ENCODE peak calls at places on chromosomes 4 and X, in seven cellular contexts. V is upper lobe of right lung, X is fibroblast of lung, L is esophagus muscularis mucosa, C is IMR-90, H is SJCRH30, F is small intestine. B is an unnamed sample. For H3K4me1, the result is how much of the 10 kb centered on the place peaks cover.

GRCh38 chrX:103356023-103356798 is at the start of gene TCEAL9:
- DNase-seq in V (peak), X (peak), L (peak), C (peak), H (peak), F (peak), B (no peak)

GRCh38 chr4:36230523-36230922 is 13.8 kb downstream of the ARAP2 start:
- DNase-seq in V (no peak), X (no peak), L (no peak), C (no peak), H (no peak), F (peak), B (no peak)

GRCh38 chr4:687975-688694 is 816 bp downstream of the SLC49A3 start:
- DNase-seq in V (peak), X (no peak), L (no peak), C (no peak), H (no peak), F (no peak), B (no peak)

GRCh38 chr4:27318740-27319139 is 458.1 kb downstream of the STIM2 start:
- DNase-seq in V (no peak), X (peak), L (no peak), C (peak), H (peak), F (peak), B (no peak)

GRCh38 chr4:8032381-8032780 is 92.7 kb upstream of the AFAP1 start:
- DNase-seq in V (peak), X (no peak), L (no peak), C (no peak), H (no peak), F (no peak), B (no peak)

GRCh38 chr4:56803473-56803872 is 18.0 kb downstream of the SPINK2 start:
- DNase-seq in V (no peak), X (no peak), L (no peak), C (no peak), H (no peak), F (peak), B (no peak)

GRCh38 chr4:69759189-69759604 is 1.2 kb downstream of the SULT1B1 start:
- DNase-seq in V (no peak), X (no peak), L (no peak), C (no peak), H (no peak), F (peak), B (no peak)

GRCh38 chr4:110508827-110509446 is 33.0 kb downstream of the ENPEP start:
- DNase-seq in V (no peak), X (peak), L (no peak), C (peak), H (no peak), F (peak), B (no peak)

GRCh38 chr4:76106442-76106841 is 31.9 kb downstream of the ART3 start:
- DNase-seq in V (no peak), X (no peak), L (no peak), C (no peak), H (no peak), F (no peak), B (no peak)

GRCh38 chr4:88107406-88108107 is 50.9 kb downstream of the ABCG2 start:
- DNase-seq in V (no peak), X (peak), L (no peak), C (peak), H (no peak), F (peak), B (no peak)

GRCh38 chr4:211033-211511 is 86.8 kb downstream of the ZNF718 start:
- DNase-seq in V (no peak), X (no peak), L (no peak), C (no peak), H (no peak), F (no peak), B (no peak)

GRCh38 chrX:119688856-119689455 is 4.0 kb downstream of the SEPTIN6 start:
- DNase-seq in V (no peak), X (no peak), L (no peak), C (no peak), H (no peak), F (no peak), B (no peak)

GRCh38 chr4:123452585-123452984 is 56.0 kb downstream of the SPRY1 start:
- DNase-seq in V (no peak), X (peak), L (no peak), C (peak), H (peak), F (no peak), B (no peak)

GRCh38 chrX:26915064-26915463 is 548.1 kb downstream of the PPP4R3C start:
- DNase-seq in V (no peak), X (no peak), L (no peak), C (no peak), H (no peak), F (no peak), B (no peak)

GRCh38 chrX:46572295-46572936 is 1.1 kb upstream of the CHST7 start:
- DNase-seq in V (no peak), X (no peak), L (no peak), C (no peak), H (no peak), F (no peak), B (no peak)

GRCh38 chr4:25552580-25553271 is 102.9 kb upstream of the SLC34A2 start:
- DNase-seq in V (peak), X (no peak), L (no peak), C (no peak), H (no peak), F (peak), B (no peak)

GRCh38 chr4:80197132-80197573 is at the start of gene PRDM8:
- DNase-seq in V (no peak), X (no peak), L (no peak), C (peak), H (peak), F (no peak), B (no peak)

GRCh38 chr4:113637363-113637762 is 124.2 kb downstream of the CAMK2D start:
- DNase-seq in V (no peak), X (peak), L (no peak), C (peak), H (no peak), F (no peak), B (no peak)

GRCh38 chrX:13923845-13924244 is 105.8 kb downstream of the GEMIN8 start:
- DNase-seq in V (no peak), X (no peak), L (no peak), C (no peak), H (peak), F (no peak), B (no peak)

GRCh38 chr4:113476800-113477199 is 284.7 kb downstream of the CAMK2D start:
- DNase-seq in V (no peak), X (peak), L (no peak), C (peak), H (no peak), F (no peak), B (no peak)

GRCh38 chr4:175542787-175543186 is 269.3 kb downstream of the GPM6A start:
- DNase-seq in V (no peak), X (peak), L (no peak), C (no peak), H (no peak), F (no peak), B (no peak)

GRCh38 chrX:10769165-10769564 is 148.8 kb upstream of the MID1 start:
- DNase-seq in V (no peak), X (peak), L (no peak), C (peak), H (peak), F (no peak), B (no peak)

GRCh38 chrX:72461766-72462165 is 110.9 kb downstream of the HDAC8 start:
- DNase-seq in V (no peak), X (no peak), L (no peak), C (no peak), H (no peak), F (no peak), B (no peak)

GRCh38 chrX:261858-262390 is 19.3 kb upstream of the PLCXD1 start:
- DNase-seq in V (no peak), X (no peak), L (no peak), C (no peak), H (no peak), F (no peak), B (no peak)

GRCh38 chr4:56468097-56468422 is 643 bp downstream of the SRP72 start:
- DNase-seq in V (no peak), X (peak), L (no peak), C (peak), H (peak), F (peak), B (no peak)

GRCh38 chr4:124173892-124174291 is 538.6 kb downstream of the ANKRD50 start:
- DNase-seq in V (no peak), X (no peak), L (no peak), C (no peak), H (no peak), F (no peak), B (no peak)

DNA sequence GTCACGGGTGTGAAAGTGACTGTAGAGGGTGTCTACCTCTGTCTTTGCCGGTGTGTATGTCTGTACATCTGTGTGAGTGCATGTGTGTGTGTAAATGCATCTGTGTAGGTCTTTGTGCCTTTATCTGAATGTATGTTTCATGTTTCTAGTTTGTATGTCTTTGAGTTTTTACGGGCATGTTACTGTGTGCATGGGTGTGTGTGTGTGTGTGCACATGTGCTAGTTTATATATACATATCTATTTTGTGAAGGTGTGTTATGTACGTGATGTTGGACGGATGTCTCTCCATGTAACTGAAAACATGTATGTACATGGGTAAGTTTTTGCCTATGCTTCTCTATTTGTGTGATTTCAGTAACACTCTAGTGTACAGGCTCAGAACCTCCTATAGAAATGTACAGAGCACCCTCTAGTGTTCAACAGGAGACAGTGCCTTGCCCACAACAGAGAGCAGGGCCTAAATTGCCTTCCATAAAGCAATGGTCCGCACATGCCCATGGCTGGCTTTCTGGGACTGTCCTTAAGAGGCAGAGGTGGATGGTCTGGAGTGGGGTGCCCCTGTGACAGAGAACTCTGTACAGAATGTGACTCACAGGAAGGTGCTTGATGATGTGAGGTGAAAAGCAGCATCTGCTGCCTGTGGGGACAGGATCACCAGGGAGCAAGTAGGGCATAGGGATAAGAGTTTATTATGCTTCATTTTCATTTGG is 343.5 kb downstream of the RAPGEF2 start:
- DNase-seq in V (no peak), X (peak), L (no peak), C (peak), H (peak), F (peak), B (no peak)
- H3K4me3 ChIP-seq in V (no peak), X (no peak), L (no peak), C (no peak), H (no peak), F (no peak), B (no peak)

DNA sequence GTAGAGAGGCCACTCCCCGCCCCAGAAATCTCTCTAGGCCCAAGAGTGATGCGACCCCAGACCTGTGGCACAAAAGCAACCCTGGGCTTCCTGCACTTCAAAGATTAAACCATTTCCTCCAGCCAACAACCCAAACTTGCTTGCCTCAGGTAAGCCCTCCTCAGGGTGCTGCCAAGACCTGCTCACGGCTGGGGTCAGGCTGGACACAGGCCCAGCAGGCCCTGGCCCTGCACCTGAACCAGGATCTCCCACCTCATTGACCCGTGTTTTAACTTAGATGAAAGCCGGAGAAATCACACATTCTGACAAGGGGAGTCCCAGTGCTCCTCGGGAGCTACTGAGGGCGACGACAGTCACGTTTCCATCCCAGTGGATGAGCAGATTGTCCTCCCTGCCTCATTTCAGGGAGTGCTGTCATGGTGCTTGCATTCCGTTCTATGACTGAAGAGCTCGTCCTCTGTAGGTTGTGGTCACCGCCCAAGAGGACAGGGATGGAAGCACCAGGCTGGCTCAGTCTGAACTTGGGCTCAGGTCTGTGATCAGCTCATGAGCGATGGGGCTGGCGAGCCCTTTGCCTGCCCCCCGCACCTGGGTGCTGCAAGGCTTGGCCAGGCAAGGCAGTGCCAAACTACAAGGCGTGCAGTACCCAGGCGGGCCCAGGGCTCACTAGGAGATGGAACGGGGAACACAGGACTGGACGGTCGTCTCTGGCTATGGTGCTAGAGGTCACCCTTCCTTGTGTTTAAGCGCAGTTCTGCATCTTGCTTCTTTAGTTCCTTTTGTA is 25.9 kb downstream of the WDR1 start:
- DNase-seq in V (no peak), X (no peak), L (no peak), C (no peak), H (no peak), F (no peak), B (no peak)
- H3K4me1 ChIP-seq in V (half or more), X (under half), L (half or more), C (under half), H (under half), F (under half), B (half or more)

GRCh38 chrX:2466876-2467656 is 33.7 kb downstream of the DHRSX start:
- DNase-seq in V (no peak), X (no peak), L (no peak), C (no peak), H (no peak), F (peak), B (no peak)
- H3K27ac ChIP-seq in V (no peak), X (no peak), L (no peak), C (no peak), H (no peak), F (no peak), B (no peak)

GRCh38 chr4:42398448-42399355 is 1.4 kb downstream of the SHISA3 start:
- DNase-seq in V (no peak), X (no peak), L (no peak), C (no peak), H (no peak), F (peak), B (no peak)
- H3K4me3 ChIP-seq in V (peak), X (peak), L (peak), C (peak), H (no peak), F (peak), B (peak)

GRCh38 chrX:153971632-153972367 is at the start of gene HCFC1:
- DNase-seq in V (peak), X (peak), L (peak), C (peak), H (peak), F (peak), B (no peak)

GRCh38 chrX:153972368-153973126 is at the start of gene TMEM187:
- DNase-seq in V (peak), X (peak), L (peak), C (peak), H (peak), F (peak), B (no peak)

GRCh38 chrX:153970398-153971123 is 1.1 kb downstream of the HCFC1 start:
- DNase-seq in V (no peak), X (peak), L (no peak), C (peak), H (peak), F (peak), B (no peak)

GRCh38 chrX:153969904-153970397 is 1.7 kb downstream of the HCFC1 start:
- DNase-seq in V (no peak), X (peak), L (no peak), C (peak), H (no peak), F (peak), B (no peak)

DNA sequence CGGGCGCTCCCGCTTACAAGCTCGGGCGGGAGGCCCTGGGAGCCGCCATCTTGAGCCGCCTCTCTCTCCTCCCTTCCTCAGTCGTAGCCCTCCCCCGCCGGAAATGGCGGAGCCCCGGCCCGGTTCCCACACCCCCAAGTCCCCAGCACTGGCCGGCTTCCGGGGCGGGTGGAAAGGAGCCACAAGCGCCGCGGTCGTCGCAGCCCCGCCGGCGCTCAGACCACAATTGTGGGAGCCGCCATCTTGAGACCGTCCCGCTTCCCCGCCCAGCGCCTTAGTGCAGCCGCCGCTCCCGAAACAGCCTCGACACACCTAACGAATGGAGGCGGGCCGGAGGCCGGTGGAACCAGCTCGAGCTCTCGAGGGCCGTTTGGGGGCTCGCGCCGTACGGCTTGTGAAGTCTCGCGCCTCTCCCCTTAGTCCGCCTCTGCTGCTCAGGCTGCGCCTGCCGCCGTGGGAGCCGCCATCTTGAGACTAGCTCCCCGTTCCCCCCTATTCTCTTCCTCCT is 440 bp downstream of the HCFC1 start:
- DNase-seq in V (peak), X (peak), L (peak), C (peak), H (peak), F (peak), B (no peak)
- H3K4me1 ChIP-seq in V (under half), X (under half), L (half or more), C (under half), H (under half), F (under half), B (half or more)

GRCh38 chr4:89306486-89307184 is 965 bp downstream of the GPRIN3 start:
- DNase-seq in V (no peak), X (no peak), L (no peak), C (no peak), H (no peak), F (peak), B (no peak)
- H3K27ac ChIP-seq in V (peak), X (no peak), L (peak), C (no peak), H (no peak), F (peak), B (peak)

B was measured in vagina.